ENCODE peak calls at places on chromosome 10, in four cellular contexts. A is GM12865, J is gastrocnemius medialis, S is HCT116. Z is an unnamed sample.

GRCh38 chr10:70932415-70933196 is 44.2 kb upstream of the PCBD1 start:
- DNase-seq in A (no peak), J (no peak), S (no peak), Z (no peak)

GRCh38 chr10:71236286-71236685 is 23.9 kb downstream of the UNC5B start:
- DNase-seq in A (no peak), J (no peak), S (no peak), Z (peak; percentile 77)

GRCh38 chr10:17643339-17643754 is 604 bp upstream of the STAM start:
- DNase-seq in A (no peak), J (peak; percentile 83), S (no peak), Z (peak; percentile 85)

GRCh38 chr10:104665174-104665573 is 24.1 kb downstream of the SORCS3 start:
- DNase-seq in A (no peak), J (no peak), S (no peak), Z (no peak)

GRCh38 chr10:131650169-131650705 is 250.6 kb upstream of the PPP2R2D start:
- DNase-seq in A (no peak), J (no peak), S (no peak), Z (peak; percentile 57)

GRCh38 chr10:30697806-30698205 is 68.3 kb upstream of the LYZL2 start:
- DNase-seq in A (no peak), J (no peak), S (no peak), Z (no peak)

GRCh38 chr10:36301539-36301938 is 659.4 kb upstream of the FZD8 start:
- DNase-seq in A (no peak), J (no peak), S (no peak), Z (no peak)

GRCh38 chr10:33274096-33274785 is 60.2 kb downstream of the NRP1 start:
- DNase-seq in A (no peak), J (no peak), S (no peak), Z (no peak)

GRCh38 chr10:88472540-88472939 is 110.6 kb downstream of the RNLS start:
- DNase-seq in A (peak; percentile 20), J (no peak), S (no peak), Z (no peak)

GRCh38 chr10:13891542-13892431 is 305.0 kb downstream of the PRPF18 start:
- DNase-seq in A (peak; percentile 29), J (no peak), S (no peak), Z (peak; percentile 76)

GRCh38 chr10:12405342-12406320 is 56.3 kb downstream of the CAMK1D start:
- DNase-seq in A (no peak), J (no peak), S (no peak), Z (no peak)

GRCh38 chr10:90920986-90921643 is at the start of gene ANKRD1:
- DNase-seq in A (no peak), J (peak; percentile 69), S (peak; percentile 60), Z (no peak)

GRCh38 chr10:4294996-4295792 is 510.2 kb upstream of the KLF6 start:
- DNase-seq in A (no peak), J (no peak), S (no peak), Z (no peak)

GRCh38 chr10:18681971-18682403 is 22.8 kb downstream of the ARL5B start:
- DNase-seq in A (no peak), J (no peak), S (no peak), Z (no peak)

DNA sequence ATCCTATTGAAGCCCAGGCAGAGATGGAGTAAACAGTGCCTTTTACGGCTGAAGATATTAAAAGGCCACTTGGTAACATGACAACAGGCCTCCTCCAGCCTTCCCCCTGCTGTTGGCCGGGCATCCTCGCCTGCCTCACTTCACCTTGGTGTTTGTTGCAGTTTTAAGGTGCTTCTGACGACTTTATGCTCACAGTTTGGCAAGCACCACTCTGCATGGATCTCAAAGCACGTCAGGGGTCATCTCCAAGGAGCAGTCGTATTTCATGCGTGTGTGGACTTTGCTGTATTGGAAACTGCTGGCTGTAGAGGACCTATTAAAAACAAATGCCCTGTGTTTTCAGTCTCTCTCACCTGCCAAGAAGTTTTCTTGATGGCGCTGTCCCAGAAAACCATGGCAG is 483.1 kb downstream of the RPS24 start:
- DNase-seq in A (no peak), J (no peak), S (no peak), Z (no peak)
- H3K4me3 ChIP-seq in A (no peak overlapping the region), J (no peak overlapping the region), S (no peak overlapping the region), Z (no peak overlapping the region)

GRCh38 chr10:81875680-81876252 is 772 bp downstream of the NRG3 start:
- DNase-seq in A (no peak), J (no peak), S (no peak), Z (peak; percentile 64)
- H3K4me3 ChIP-seq in A (no peak overlapping the region), J (no peak overlapping the region), S (no peak overlapping the region), Z (peak overlapping the region; percentile 59)

GRCh38 chr10:123429631-123430257 is 236.4 kb upstream of the GPR26 start:
- DNase-seq in A (no peak), J (no peak), S (no peak), Z (no peak)
- H3K4me3 ChIP-seq in A (no peak overlapping the region), J (no peak overlapping the region), S (no peak overlapping the region), Z (no peak overlapping the region)

GRCh38 chr10:22436526-22436892 is 91.2 kb downstream of the SPAG6 start:
- DNase-seq in A (no peak), J (no peak), S (no peak), Z (peak; percentile 86)
- H3K4me3 ChIP-seq in A (peak overlapping the region; percentile 77), J (peak overlapping the region; percentile 84), S (peak overlapping the region; percentile 71), Z (no peak overlapping the region)

GRCh38 chr10:121442536-121442935 is 155.7 kb downstream of the FGFR2 start:
- DNase-seq in A (no peak), J (no peak), S (no peak), Z (no peak)

GRCh38 chr10:121440461-121440860 is 157.8 kb downstream of the FGFR2 start:
- DNase-seq in A (no peak), J (no peak), S (no peak), Z (no peak)

GRCh38 chr10:121442086-121442485 is 156.2 kb downstream of the FGFR2 start:
- DNase-seq in A (no peak), J (no peak), S (no peak), Z (no peak)

GRCh38 chr10:121448768-121449456 is 149.3 kb downstream of the FGFR2 start:
- DNase-seq in A (peak; percentile 31), J (no peak), S (no peak), Z (no peak)

DNA sequence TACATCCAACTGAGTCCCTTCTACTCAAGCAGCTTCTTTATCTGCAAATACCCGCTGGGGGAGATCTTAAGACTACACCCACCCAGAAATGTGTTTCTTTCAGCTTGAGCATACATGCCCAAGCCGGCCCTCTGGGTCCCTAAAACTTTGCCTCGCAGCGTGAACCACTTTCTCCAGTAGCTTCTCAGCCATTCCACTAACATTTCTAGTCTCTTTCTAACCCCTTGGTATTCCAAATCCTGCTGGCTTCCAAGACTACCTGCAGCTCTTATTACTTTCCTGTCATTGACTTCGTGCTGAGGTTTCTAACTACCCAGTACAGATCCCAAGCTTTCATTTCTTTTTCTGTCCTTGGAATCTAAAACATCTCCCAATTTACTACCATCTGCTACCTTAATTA is 153.7 kb downstream of the FGFR2 start:
- DNase-seq in A (no peak), J (no peak), S (no peak), Z (no peak)
- H3K4me3 ChIP-seq in A (no peak overlapping the region), J (no peak overlapping the region), S (no peak overlapping the region), Z (no peak overlapping the region)

GRCh38 chr10:103542764-103543616 is 49.5 kb downstream of the NEURL1 start:
- DNase-seq in A (peak; percentile 64), J (no peak), S (peak; percentile 46), Z (peak; percentile 77)
- H3K4me3 ChIP-seq in A (peak overlapping the region; percentile 53), J (peak overlapping the region; percentile 22), S (peak overlapping the region; percentile 29), Z (peak overlapping the region; percentile 36)